ENCODE peak calls at places on chromosomes 13 and 19, in six cellular contexts. One of them, this sample, is unnamed.
A peak's percentile ranks its signal among the peaks of the same experiment; 100 is the strongest.

GRCh38 chr13:66353664-66354063 is 876.5 kb downstream of the PCDH9 start:
- DNase-seq in mesenchymal stem cell: no peak
- DNase-seq in IMR-90: no peak
- DNase-seq in trophoblast cell: no peak
- DNase-seq in H1: no peak
- DNase-seq in neuronal stem cell: no peak
- DNase-seq in this sample: no peak

GRCh38 chr13:41405367-41405766 is 52.0 kb upstream of the RGCC start:
- DNase-seq in trophoblast cell: no peak
- DNase-seq in neuronal stem cell: no peak
- DNase-seq in IMR-90: no peak
- DNase-seq in H1: no peak
- DNase-seq in mesenchymal stem cell: no peak
- DNase-seq in this sample: no peak

GRCh38 chr19:33456845-33457220 is 64.8 kb downstream of the PEPD start:
- DNase-seq in H1: no peak
- DNase-seq in trophoblast cell: no peak
- DNase-seq in IMR-90: no peak
- DNase-seq in mesenchymal stem cell: no peak
- DNase-seq in neuronal stem cell: no peak
- DNase-seq in this sample: no peak

GRCh38 chr19:38663957-38664502 is 16.6 kb downstream of the ACTN4 start:
- DNase-seq in H1: no peak
- DNase-seq in mesenchymal stem cell: no peak
- DNase-seq in trophoblast cell: no peak
- DNase-seq in IMR-90: no peak
- DNase-seq in neuronal stem cell: no peak
- DNase-seq in this sample: no peak

GRCh38 chr13:49217962-49218492 is 2.1 kb upstream of the MLNR start:
- DNase-seq in trophoblast cell: no peak
- DNase-seq in IMR-90: no peak
- DNase-seq in mesenchymal stem cell: no peak
- DNase-seq in H1: peak; percentile 55
- DNase-seq in neuronal stem cell: no peak
- DNase-seq in this sample: no peak

GRCh38 chr19:55340144-55340783 is 588 bp downstream of the KMT5C start:
- DNase-seq in H1: no peak
- DNase-seq in mesenchymal stem cell: no peak
- DNase-seq in trophoblast cell: no peak
- DNase-seq in neuronal stem cell: no peak
- DNase-seq in IMR-90: no peak
- DNase-seq in this sample: peak; percentile 45

GRCh38 chr13:94345374-94346195 is 133.9 kb downstream of the DCT start:
- DNase-seq in neuronal stem cell: no peak
- DNase-seq in mesenchymal stem cell: peak; percentile 32
- DNase-seq in H1: no peak
- DNase-seq in trophoblast cell: no peak
- DNase-seq in IMR-90: peak; percentile 44
- DNase-seq in this sample: peak; percentile 29

GRCh38 chr13:30079501-30079900 is 227.8 kb downstream of the KATNAL1 start:
- DNase-seq in H1: peak; percentile 2
- DNase-seq in IMR-90: no peak
- DNase-seq in mesenchymal stem cell: no peak
- DNase-seq in trophoblast cell: no peak
- DNase-seq in neuronal stem cell: no peak
- DNase-seq in this sample: no peak

GRCh38 chr19:38162094-38162493 is 61.9 kb downstream of the DPF1 start:
- DNase-seq in mesenchymal stem cell: no peak
- DNase-seq in IMR-90: no peak
- DNase-seq in neuronal stem cell: no peak
- DNase-seq in trophoblast cell: no peak
- DNase-seq in H1: no peak
- DNase-seq in this sample: no peak

GRCh38 chr13:92804926-92805325 is 421.7 kb upstream of the GPC6 start:
- DNase-seq in H1: no peak
- DNase-seq in mesenchymal stem cell: no peak
- DNase-seq in IMR-90: no peak
- DNase-seq in neuronal stem cell: no peak
- DNase-seq in trophoblast cell: no peak
- DNase-seq in this sample: no peak

GRCh38 chr13:29846475-29847256 is 3.8 kb downstream of the UBL3 start:
- DNase-seq in H1: no peak
- DNase-seq in mesenchymal stem cell: no peak
- DNase-seq in neuronal stem cell: no peak
- DNase-seq in trophoblast cell: no peak
- DNase-seq in IMR-90: no peak
- DNase-seq in this sample: no peak

GRCh38 chr19:33217881-33218280 is 7.8 kb downstream of the SLC7A10 start:
- DNase-seq in mesenchymal stem cell: no peak
- DNase-seq in trophoblast cell: no peak
- DNase-seq in neuronal stem cell: no peak
- DNase-seq in IMR-90: no peak
- DNase-seq in H1: no peak
- DNase-seq in this sample: no peak

GRCh38 chr19:48051345-48052033 is 7.6 kb upstream of the CABP5 start:
- DNase-seq in H1: no peak
- DNase-seq in mesenchymal stem cell: no peak
- DNase-seq in trophoblast cell: no peak
- DNase-seq in IMR-90: no peak
- DNase-seq in neuronal stem cell: no peak
- DNase-seq in this sample: no peak

GRCh38 chr19:10061717-10062310 is 24.3 kb upstream of the SHFL start:
- DNase-seq in H1: no peak
- DNase-seq in IMR-90: no peak
- DNase-seq in mesenchymal stem cell: no peak
- DNase-seq in neuronal stem cell: no peak
- DNase-seq in trophoblast cell: no peak
- DNase-seq in this sample: no peak
- H3K23ac ChIP-seq in H1: no peak overlapping the region
- H3K23ac ChIP-seq in IMR-90: no peak overlapping the region
- H3K23ac ChIP-seq in mesenchymal stem cell: no peak overlapping the region
- H3K23ac ChIP-seq in neuronal stem cell: no peak overlapping the region
- H3K23ac ChIP-seq in trophoblast cell: no peak overlapping the region
- H3K23ac ChIP-seq in this sample: no peak overlapping the region

DNA sequence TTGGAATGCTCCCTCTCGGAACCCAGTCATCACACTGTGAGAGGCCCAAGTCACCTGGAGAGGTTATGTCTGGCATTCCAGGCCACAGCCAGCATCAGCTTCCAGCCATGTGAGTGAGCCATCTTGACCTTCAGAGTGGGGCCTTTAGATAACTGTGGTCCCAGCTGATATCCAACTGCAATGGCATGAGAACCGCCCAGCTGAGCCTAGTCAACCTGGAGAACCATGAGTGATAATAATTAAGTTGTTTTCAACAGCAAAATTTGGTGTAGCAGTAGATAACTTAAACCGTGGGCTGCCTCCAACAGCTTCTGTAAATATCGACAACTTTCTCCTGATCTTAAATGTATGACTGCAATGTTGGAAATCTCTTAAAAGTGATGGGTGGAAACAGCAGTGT is 24.6 kb downstream of the DYRK1B start:
- DNase-seq in mesenchymal stem cell: no peak
- DNase-seq in trophoblast cell: no peak
- DNase-seq in neuronal stem cell: no peak
- DNase-seq in H1: no peak
- DNase-seq in IMR-90: no peak
- DNase-seq in this sample: no peak
- H3K36me3 ChIP-seq in mesenchymal stem cell: no peaks in the 10 kb centered on the region
- H3K36me3 ChIP-seq in trophoblast cell: no peaks in the 10 kb centered on the region
- H3K36me3 ChIP-seq in neuronal stem cell: no peaks in the 10 kb centered on the region
- H3K36me3 ChIP-seq in H1: no peaks in the 10 kb centered on the region
- H3K36me3 ChIP-seq in IMR-90: no peaks in the 10 kb centered on the region
- H3K36me3 ChIP-seq in this sample: no peaks in the 10 kb centered on the region

GRCh38 chr19:42075364-42075615 is 676 bp upstream of the ZNF574 start:
- DNase-seq in mesenchymal stem cell: no peak
- DNase-seq in H1: no peak
- DNase-seq in neuronal stem cell: no peak
- DNase-seq in trophoblast cell: no peak
- DNase-seq in IMR-90: no peak
- DNase-seq in this sample: peak; percentile 20

GRCh38 chr19:42078058-42078457 is 2.1 kb downstream of the ZNF574 start:
- DNase-seq in neuronal stem cell: no peak
- DNase-seq in mesenchymal stem cell: no peak
- DNase-seq in IMR-90: no peak
- DNase-seq in H1: no peak
- DNase-seq in trophoblast cell: no peak
- DNase-seq in this sample: no peak

GRCh38 chr19:42076375-42076944 is 494 bp downstream of the ZNF574 start:
- DNase-seq in H1: no peak
- DNase-seq in IMR-90: no peak
- DNase-seq in neuronal stem cell: no peak
- DNase-seq in mesenchymal stem cell: no peak
- DNase-seq in trophoblast cell: no peak
- DNase-seq in this sample: no peak

GRCh38 chr19:42074513-42075363 is 1.2 kb upstream of the ZNF574 start:
- DNase-seq in mesenchymal stem cell: no peak
- DNase-seq in IMR-90: no peak
- DNase-seq in trophoblast cell: no peak
- DNase-seq in neuronal stem cell: no peak
- DNase-seq in H1: peak; percentile 56
- DNase-seq in this sample: no peak

DNA sequence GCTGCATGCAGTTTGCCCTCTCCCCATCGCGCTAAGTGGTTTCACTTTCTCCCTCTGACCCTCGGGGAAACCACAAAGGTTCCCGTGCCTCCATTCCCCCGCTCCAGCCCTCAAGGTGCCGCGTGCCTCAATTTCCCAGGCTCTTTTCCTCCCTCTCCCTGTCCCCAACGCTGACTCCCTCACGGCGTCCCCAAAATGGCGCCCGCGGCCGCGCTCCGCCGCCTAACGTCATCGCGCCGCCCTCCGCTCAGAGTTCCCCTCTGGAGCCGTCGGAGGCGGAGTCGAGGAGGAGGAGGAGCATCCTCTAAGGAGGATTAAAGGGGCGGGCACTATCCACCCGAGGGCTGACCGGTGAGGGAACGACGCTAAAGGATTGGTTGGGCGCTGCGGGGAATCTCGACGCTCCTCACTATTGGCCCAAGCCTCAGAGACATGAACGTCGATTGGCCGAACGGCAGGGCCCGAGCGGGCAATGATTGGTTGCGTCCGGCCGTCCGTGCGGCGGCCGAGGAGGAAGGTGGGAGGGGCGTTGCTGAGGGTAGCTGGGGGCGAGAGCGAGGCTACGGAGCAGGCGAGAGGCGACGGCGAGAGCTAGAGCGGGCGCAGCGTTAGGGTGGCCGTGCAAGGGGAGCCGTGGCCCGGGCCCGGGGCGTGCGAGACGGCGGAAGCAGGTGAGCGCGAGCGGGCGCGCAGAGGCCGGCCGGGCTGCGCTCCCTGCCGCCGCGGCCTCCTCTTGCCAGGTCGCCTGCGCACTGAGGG is at the start of gene ZNF574:
- DNase-seq in trophoblast cell: peak; percentile 100
- DNase-seq in H1: peak; percentile 95
- DNase-seq in neuronal stem cell: peak; percentile 99
- DNase-seq in IMR-90: peak; percentile 99
- DNase-seq in mesenchymal stem cell: peak; percentile 100
- DNase-seq in this sample: peak; percentile 100
- H3K4ac ChIP-seq in trophoblast cell: peak within 1 kb of the TSS; percentile 97
- H3K4ac ChIP-seq in H1: peak within 1 kb of the TSS; percentile 64
- H3K4ac ChIP-seq in neuronal stem cell: peak within 1 kb of the TSS; percentile 71
- H3K4ac ChIP-seq in IMR-90: peak within 1 kb of the TSS; percentile 99
- H3K4ac ChIP-seq in mesenchymal stem cell: peak within 1 kb of the TSS; percentile 97
- H3K4ac ChIP-seq in this sample: peak within 1 kb of the TSS; percentile 89

GRCh38 chr19:1290699-1291651 is 5.3 kb downstream of the EFNA2 start:
- DNase-seq in trophoblast cell: no peak
- DNase-seq in mesenchymal stem cell: no peak
- DNase-seq in H1: no peak
- DNase-seq in neuronal stem cell: no peak
- DNase-seq in IMR-90: no peak
- DNase-seq in this sample: no peak

GRCh38 chr19:1288528-1289394 is 3.1 kb downstream of the EFNA2 start:
- DNase-seq in mesenchymal stem cell: no peak
- DNase-seq in neuronal stem cell: no peak
- DNase-seq in trophoblast cell: no peak
- DNase-seq in IMR-90: no peak
- DNase-seq in H1: no peak
- DNase-seq in this sample: no peak

GRCh38 chr19:1287622-1288527 is 2.2 kb downstream of the EFNA2 start:
- DNase-seq in mesenchymal stem cell: no peak
- DNase-seq in IMR-90: no peak
- DNase-seq in neuronal stem cell: no peak
- DNase-seq in H1: no peak
- DNase-seq in trophoblast cell: no peak
- DNase-seq in this sample: no peak

GRCh38 chr19:1290245-1290698 is 4.6 kb downstream of the EFNA2 start:
- DNase-seq in neuronal stem cell: no peak
- DNase-seq in trophoblast cell: no peak
- DNase-seq in H1: no peak
- DNase-seq in mesenchymal stem cell: no peak
- DNase-seq in IMR-90: no peak
- DNase-seq in this sample: no peak

DNA sequence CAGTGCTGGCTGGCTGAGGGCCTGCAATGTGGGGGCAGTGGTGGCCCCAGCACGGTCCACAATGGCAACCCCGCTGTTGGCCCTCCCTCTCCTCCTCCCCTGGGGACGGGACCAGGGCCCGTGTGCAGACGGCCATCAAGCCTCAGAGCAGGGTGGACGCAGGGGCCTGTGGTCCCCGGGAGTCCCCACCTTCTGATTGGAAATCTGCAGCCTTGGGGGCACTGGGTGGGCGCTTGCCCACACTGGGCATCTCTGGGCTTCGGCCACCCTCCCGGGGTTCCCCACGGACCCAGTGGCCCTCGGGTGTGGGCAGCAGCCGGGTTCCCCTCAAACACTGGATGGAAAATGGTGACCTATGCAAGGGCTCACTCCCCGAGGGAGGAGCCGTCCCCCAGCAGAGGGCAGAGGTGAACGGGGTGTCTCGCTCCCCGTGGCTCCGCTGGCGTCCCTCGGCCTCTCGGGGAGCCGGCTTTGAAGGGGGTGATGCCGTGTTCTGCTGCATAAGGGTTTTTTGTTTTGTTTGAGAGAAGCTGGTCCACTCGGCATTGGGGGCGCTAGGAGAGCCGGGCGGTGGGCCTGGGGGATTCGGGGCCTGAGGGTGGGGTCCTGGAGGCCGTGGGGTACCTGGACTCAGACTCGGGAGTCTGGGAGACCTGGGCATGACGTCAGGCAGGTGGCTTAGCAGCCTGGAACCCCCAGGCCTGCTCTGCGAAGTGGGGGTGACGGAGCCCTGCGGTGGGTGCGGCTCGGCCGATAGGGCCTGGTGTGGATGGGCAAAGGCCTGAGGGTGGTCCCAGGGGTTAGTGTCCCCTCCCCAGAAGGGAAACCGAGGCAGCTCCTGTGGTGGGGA is 3.9 kb downstream of the EFNA2 start:
- DNase-seq in H1: no peak
- DNase-seq in trophoblast cell: no peak
- DNase-seq in mesenchymal stem cell: no peak
- DNase-seq in neuronal stem cell: no peak
- DNase-seq in IMR-90: no peak
- DNase-seq in this sample: no peak
- H3K23ac ChIP-seq in H1: no peak overlapping the region
- H3K23ac ChIP-seq in trophoblast cell: no peak overlapping the region
- H3K23ac ChIP-seq in mesenchymal stem cell: no peak overlapping the region
- H3K23ac ChIP-seq in neuronal stem cell: peak overlapping the region; percentile 68
- H3K23ac ChIP-seq in IMR-90: no peak overlapping the region
- H3K23ac ChIP-seq in this sample: no peak overlapping the region

This sample was measured in mesendoderm.